ENCODE peak calls at places on chromosome 2, in five cellular contexts. D is GM12865, K is left ventricle myocardium inferior, O is endodermal cell, H is mesendoderm. M is an unnamed sample.

GRCh38 chr2:118815314-118815713 is 32.1 kb downstream of the EN1 start:
- DNase-seq in D (no peak), K (no peak), O (no peak), H (no peak), M (no peak)

GRCh38 chr2:169303579-169304285 is 58.6 kb downstream of the LRP2 start:
- DNase-seq in D (no peak), K (no peak), O (no peak), H (no peak), M (no peak)

GRCh38 chr2:75562513-75562864 is 1.8 kb upstream of the EVA1A start:
- DNase-seq in D (no peak), K (no peak), O (no peak), H (no peak), M (no peak)

GRCh38 chr2:189515264-189515663 is 65.3 kb downstream of the SLC40A1 start:
- DNase-seq in D (no peak), K (no peak), O (no peak), H (no peak), M (no peak)

GRCh38 chr2:53490659-53491058 is 276.9 kb upstream of the CHAC2 start:
- DNase-seq in D (no peak), K (peak), O (no peak), H (no peak), M (no peak)

GRCh38 chr2:166270376-166270775 is 105.4 kb downstream of the SCN9A start:
- DNase-seq in D (no peak), K (no peak), O (no peak), H (no peak), M (no peak)

GRCh38 chr2:38323623-38324022 is 53.5 kb downstream of the ATL2 start:
- DNase-seq in D (no peak), K (no peak), O (no peak), H (no peak), M (no peak)

GRCh38 chr2:875687-876615 is 74.7 kb upstream of the SNTG2 start:
- DNase-seq in D (no peak), K (no peak), O (peak), H (no peak), M (no peak)

GRCh38 chr2:55093381-55093780 is 43.1 kb upstream of the RTN4 start:
- DNase-seq in D (no peak), K (no peak), O (no peak), H (peak), M (no peak)

GRCh38 chr2:27980242-27980641 is 89.7 kb downstream of the BABAM2 start:
- DNase-seq in D (peak), K (no peak), O (no peak), H (no peak), M (no peak)

GRCh38 chr2:232485757-232486557 is 1.7 kb downstream of the ECEL1 start:
- DNase-seq in D (no peak), K (peak), O (peak), H (peak), M (no peak)

GRCh38 chr2:225120175-225120574 is 77.9 kb upstream of the DOCK10 start:
- DNase-seq in D (no peak), K (no peak), O (no peak), H (peak), M (no peak)

GRCh38 chr2:170996316-170996715 is 67.3 kb downstream of the GORASP2 start:
- DNase-seq in D (no peak), K (no peak), O (no peak), H (no peak), M (no peak)

GRCh38 chr2:143132360-143132759 is 3.1 kb downstream of the ARHGAP15 start:
- DNase-seq in D (peak), K (no peak), O (no peak), H (peak), M (no peak)

GRCh38 chr2:55759271-55759921 is 65.8 kb upstream of the PNPT1 start:
- DNase-seq in D (no peak), K (no peak), O (no peak), H (no peak), M (no peak)

GRCh38 chr2:95354925-95355324 is 47.6 kb upstream of the FAHD2A start:
- DNase-seq in D (no peak), K (no peak), O (peak), H (no peak), M (no peak)

GRCh38 chr2:141316103-141316502 is 814.7 kb downstream of the LRP1B start:
- DNase-seq in D (no peak), K (no peak), O (no peak), H (no peak), M (no peak)

GRCh38 chr2:46988733-46989481 is 73.3 kb upstream of the MCFD2 start:
- DNase-seq in D (no peak), K (no peak), O (peak), H (no peak), M (no peak)

GRCh38 chr2:9656270-9656766 is 25.5 kb upstream of the YWHAQ start:
- DNase-seq in D (peak), K (no peak), O (peak), H (peak), M (peak)

GRCh38 chr2:122096788-122097187 is 341.3 kb downstream of the TSN start:
- DNase-seq in D (no peak), K (no peak), O (no peak), H (no peak), M (no peak)

GRCh38 chr2:160472839-160473251 is 20.8 kb downstream of the RBMS1 start:
- DNase-seq in D (no peak), K (no peak), O (no peak), H (no peak), M (no peak)

GRCh38 chr2:210207929-210208328 is 17.3 kb downstream of the ACADL start:
- DNase-seq in D (no peak), K (no peak), O (no peak), H (no peak), M (no peak)

GRCh38 chr2:74602553-74603281 is 45.4 kb downstream of the M1AP start:
- DNase-seq in D (no peak), K (no peak), O (no peak), H (no peak), M (no peak)

GRCh38 chr2:70583091-70583490 is 29.5 kb upstream of the TGFA start:
- DNase-seq in D (no peak), K (no peak), O (no peak), H (no peak), M (no peak)

GRCh38 chr2:20108655-20109396 is 57.4 kb upstream of the LAPTM4A start:
- DNase-seq in D (no peak), K (no peak), O (no peak), H (no peak), M (no peak)

GRCh38 chr2:144686518-144687215 is 166.7 kb upstream of the ZEB2 start:
- DNase-seq in D (no peak), K (no peak), O (no peak), H (no peak), M (no peak)

GRCh38 chr2:239539083-239539775 is 138.4 kb upstream of the HDAC4 start:
- DNase-seq in D (no peak), K (no peak), O (no peak), H (peak), M (no peak)

GRCh38 chr2:128731994-128732650 is 413.5 kb upstream of the HS6ST1 start:
- DNase-seq in D (no peak), K (no peak), O (no peak), H (no peak), M (no peak)

GRCh38 chr2:60992985-60993392 is 24.5 kb upstream of the PEX13 start:
- DNase-seq in D (peak), K (no peak), O (no peak), H (no peak), M (peak)

GRCh38 chr2:6459138-6459537 is 406.6 kb downstream of the CMPK2 start:
- DNase-seq in D (no peak), K (no peak), O (no peak), H (no peak), M (no peak)

GRCh38 chr2:904243-905024 is 46.2 kb upstream of the SNTG2 start:
- DNase-seq in D (no peak), K (no peak), O (peak), H (peak), M (no peak)

GRCh38 chr2:176755537-176756135 is 457.0 kb upstream of the HNRNPA3 start:
- DNase-seq in D (no peak), K (no peak), O (no peak), H (no peak), M (no peak)

GRCh38 chr2:148557844-148558436 is 86.6 kb upstream of the EPC2 start:
- DNase-seq in D (peak), K (no peak), O (no peak), H (no peak), M (peak)

GRCh38 chr2:240800241-240800640 is 19.8 kb downstream of the KIF1A start:
- DNase-seq in D (no peak), K (peak), O (no peak), H (no peak), M (no peak)

GRCh38 chr2:122929347-122929746 is 1095.7 kb upstream of the CNTNAP5 start:
- DNase-seq in D (no peak), K (no peak), O (no peak), H (no peak), M (no peak)

GRCh38 chr2:240467659-240468299 is 32.3 kb downstream of the GPC1 start:
- DNase-seq in D (no peak), K (no peak), O (peak), H (no peak), M (no peak)

GRCh38 chr2:175206866-175207265 is 25.4 kb upstream of the ATP5MC3 start:
- DNase-seq in D (no peak), K (no peak), O (no peak), H (no peak), M (no peak)

GRCh38 chr2:207126724-207127314 is 38.9 kb downstream of the KLF7 start:
- DNase-seq in D (no peak), K (no peak), O (no peak), H (no peak), M (no peak)

GRCh38 chr2:17300141-17300540 is 218.1 kb downstream of the RAD51AP2 start:
- DNase-seq in D (no peak), K (no peak), O (no peak), H (no peak), M (no peak)

GRCh38 chr2:219131744-219132143 is 28.9 kb downstream of the NHEJ1 start:
- DNase-seq in D (no peak), K (no peak), O (no peak), H (no peak), M (no peak)
- H3K4me3 ChIP-seq in D (no peak), K (no peak), O (no peak), H (no peak), M (no peak)

DNA sequence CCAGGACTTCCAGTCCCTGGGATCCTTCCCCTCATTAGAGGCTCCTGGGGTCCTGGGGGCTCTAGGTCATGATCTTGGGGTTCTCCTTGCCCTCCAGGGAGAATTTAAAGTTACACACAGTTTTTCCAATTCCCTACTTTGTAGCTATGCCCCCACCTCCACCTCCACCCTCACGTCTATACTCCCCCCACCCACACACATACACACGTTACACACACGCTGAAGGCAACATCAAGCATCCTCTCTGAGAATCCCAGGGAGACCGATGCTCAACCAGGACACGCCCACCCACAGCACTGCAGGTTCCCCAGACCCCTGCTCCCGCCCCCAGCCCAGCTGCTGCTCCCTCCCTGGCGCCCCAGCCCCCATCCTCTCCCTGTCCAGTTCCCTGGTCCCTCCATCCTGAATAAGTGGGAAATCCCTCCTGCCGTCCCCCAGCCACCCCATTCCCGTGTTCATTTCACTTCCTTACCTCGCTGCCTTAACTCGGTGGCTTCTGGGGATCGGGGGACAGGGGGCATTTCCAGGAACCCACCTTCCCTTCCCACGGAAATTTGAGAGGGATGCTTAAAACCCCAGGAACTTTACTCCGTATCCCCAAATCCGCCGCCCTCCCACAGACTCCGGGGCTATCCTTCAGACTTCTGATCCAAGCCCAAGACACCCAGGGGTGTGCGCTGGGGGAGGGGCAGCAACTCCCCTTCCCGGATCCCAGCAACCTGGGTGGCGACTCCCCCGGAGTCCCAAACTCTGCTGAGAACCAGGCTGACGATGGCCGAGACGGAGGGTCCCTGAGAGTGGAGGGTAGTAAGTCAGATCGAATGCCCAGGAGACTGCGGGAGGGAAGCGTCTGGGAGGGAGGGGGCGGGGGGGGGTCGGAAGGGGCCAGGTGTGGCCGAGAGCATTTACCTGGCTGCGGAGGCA is 6.7 kb upstream of the TNS1 start:
- DNase-seq in D (no peak), K (no peak), O (peak), H (no peak), M (no peak)
- H3K4me3 ChIP-seq in D (no peak), K (peak), O (peak), H (peak), M (no peak)

GRCh38 chr2:57867730-57868129 is 178.9 kb upstream of the VRK2 start:
- DNase-seq in D (no peak), K (no peak), O (no peak), H (no peak), M (no peak)

GRCh38 chr2:57864926-57865325 is 181.7 kb upstream of the VRK2 start:
- DNase-seq in D (no peak), K (no peak), O (no peak), H (no peak), M (no peak)

GRCh38 chr2:57862727-57863126 is 183.9 kb upstream of the VRK2 start:
- DNase-seq in D (no peak), K (no peak), O (no peak), H (no peak), M (no peak)

GRCh38 chr2:57869763-57870344 is 176.8 kb upstream of the VRK2 start:
- DNase-seq in D (no peak), K (no peak), O (no peak), H (no peak), M (no peak)

GRCh38 chr2:57868619-57869139 is 177.9 kb upstream of the VRK2 start:
- DNase-seq in D (no peak), K (no peak), O (no peak), H (no peak), M (no peak)
- H3K4me3 ChIP-seq in D (no peak), K (no peak), O (no peak), H (no peak), M (no peak)

GRCh38 chr2:88350641-88351601 is 101.6 kb downstream of the FOXI3 start:
- DNase-seq in D (peak), K (peak), O (peak), H (peak), M (peak)
- H3K4me3 ChIP-seq in D (no peak), K (peak), O (peak), H (no peak), M (no peak)

GRCh38 chr2:64918220-64918886 is 70.8 kb upstream of the SLC1A4 start:
- DNase-seq in D (peak), K (no peak), O (peak), H (peak), M (no peak)
- H3K4me3 ChIP-seq in D (peak), K (peak), O (peak), H (no peak), M (no peak)

GRCh38 chr2:200079356-200079755 is 124.0 kb downstream of the MAIP1 start:
- DNase-seq in D (no peak), K (no peak), O (no peak), H (no peak), M (no peak)

GRCh38 chr2:200077838-200078237 is 122.5 kb downstream of the MAIP1 start:
- DNase-seq in D (no peak), K (no peak), O (no peak), H (no peak), M (no peak)

GRCh38 chr2:200081221-200081620 is 125.8 kb downstream of the MAIP1 start:
- DNase-seq in D (no peak), K (no peak), O (no peak), H (peak), M (no peak)

DNA sequence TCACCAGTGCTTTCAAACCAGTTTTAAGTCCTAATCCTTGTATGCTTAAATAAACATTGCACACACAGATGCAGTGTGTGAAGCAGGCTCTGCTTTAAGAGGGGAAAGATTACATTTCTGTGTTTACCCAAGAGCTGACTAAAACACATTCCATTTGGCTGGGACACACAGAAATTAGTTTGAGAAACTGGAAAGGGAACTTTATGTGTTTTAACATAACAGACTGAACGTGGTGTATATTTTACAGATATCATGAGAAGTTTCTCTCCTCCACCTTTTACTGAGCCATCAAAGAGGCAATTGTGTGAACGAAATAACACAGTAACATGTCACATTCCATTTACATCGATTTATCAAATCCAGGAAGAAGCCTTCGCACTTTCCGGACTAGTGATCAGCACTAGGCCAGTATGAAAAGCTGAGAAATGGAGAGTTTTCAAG is 121.8 kb downstream of the MAIP1 start:
- DNase-seq in D (no peak), K (no peak), O (no peak), H (no peak), M (no peak)
- H3K4me3 ChIP-seq in D (no peak), K (no peak), O (no peak), H (no peak), M (no peak)

GRCh38 chr2:33033524-33034150 is 86.9 kb downstream of the LTBP1 start:
- DNase-seq in D (no peak), K (no peak), O (no peak), H (peak), M (no peak)
- H3K4me3 ChIP-seq in D (no peak), K (peak), O (no peak), H (no peak), M (no peak)

GRCh38 chr2:162118166-162119031 is 33.6 kb downstream of the GCG start:
- DNase-seq in D (no peak), K (peak), O (no peak), H (no peak), M (no peak)
- H3K4me3 ChIP-seq in D (no peak), K (no peak), O (no peak), H (no peak), M (no peak)

GRCh38 chr2:14363976-14364375 is 268.5 kb upstream of the LRATD1 start:
- DNase-seq in D (no peak), K (no peak), O (no peak), H (no peak), M (no peak)
- H3K4me3 ChIP-seq in D (no peak), K (no peak), O (no peak), H (no peak), M (no peak)